ENCODE peak calls at places on chromosomes 2 and 18, in six cellular contexts. I, D, W, H, V and Z are unnamed samples.

GRCh38 chr2:170840717-170841210 is 24.1 kb downstream of the GAD1 start:
- DNase-seq in I (no peak), D (no peak), W (no peak), H (no peak), V (no peak), Z (no peak)

GRCh38 chr2:118097657-118098056 is 9.4 kb downstream of the INSIG2 start:
- DNase-seq in I (no peak), D (no peak), W (no peak), H (no peak), V (no peak), Z (no peak)

GRCh38 chr2:41847744-41848441 is 199.9 kb upstream of the PKDCC start:
- DNase-seq in I (peak; percentile 32), D (no peak), W (no peak), H (peak; percentile 42), V (peak; percentile 70), Z (no peak)

GRCh38 chr2:22748909-22749308 is 636.1 kb upstream of the KLHL29 start:
- DNase-seq in I (no peak), D (no peak), W (no peak), H (no peak), V (no peak), Z (no peak)

GRCh38 chr2:147689510-147689909 is 155.3 kb upstream of the ACVR2A start:
- DNase-seq in I (no peak), D (no peak), W (no peak), H (no peak), V (no peak), Z (no peak)

GRCh38 chr2:73085691-73086090 is 14.2 kb upstream of the SFXN5 start:
- DNase-seq in I (peak; percentile 81), D (peak; percentile 73), W (peak; percentile 81), H (peak; percentile 88), V (peak; percentile 81), Z (peak; percentile 92)

GRCh38 chr2:46815121-46815802 is 100.3 kb downstream of the MCFD2 start:
- DNase-seq in I (no peak), D (no peak), W (no peak), H (peak; percentile 45), V (peak; percentile 19), Z (no peak)

GRCh38 chr2:45293182-45293581 is 283.9 kb upstream of the SIX2 start:
- DNase-seq in I (no peak), D (no peak), W (no peak), H (peak; percentile 59), V (no peak), Z (no peak)

GRCh38 chr2:112493858-112494648 is 12.1 kb downstream of the TTL start:
- DNase-seq in I (no peak), D (no peak), W (no peak), H (peak; percentile 84), V (no peak), Z (no peak)

GRCh38 chr2:12192762-12193161 is 446.3 kb downstream of the LPIN1 start:
- DNase-seq in I (no peak), D (no peak), W (no peak), H (no peak), V (no peak), Z (no peak)

GRCh38 chr2:224930124-224930523 is 112.1 kb downstream of the DOCK10 start:
- DNase-seq in I (no peak), D (no peak), W (no peak), H (no peak), V (no peak), Z (no peak)

GRCh38 chr2:3966470-3966869 is 263.1 kb downstream of the DCDC2C start:
- DNase-seq in I (no peak), D (no peak), W (no peak), H (no peak), V (no peak), Z (no peak)

GRCh38 chr2:235378261-235378660 is 115.6 kb upstream of the AGAP1 start:
- DNase-seq in I (no peak), D (no peak), W (no peak), H (no peak), V (no peak), Z (no peak)

GRCh38 chr18:35456181-35456850 is 41.4 kb downstream of the INO80C start:
- DNase-seq in I (peak; percentile 30), D (no peak), W (no peak), H (peak; percentile 36), V (no peak), Z (no peak)

GRCh38 chr18:57534535-57534934 is 52.0 kb downstream of the FECH start:
- DNase-seq in I (no peak), D (no peak), W (no peak), H (no peak), V (no peak), Z (no peak)

GRCh38 chr2:216909541-216910175 is 49.8 kb upstream of the TNP1 start:
- DNase-seq in I (no peak), D (no peak), W (no peak), H (no peak), V (no peak), Z (no peak)

GRCh38 chr2:101106453-101107181 is 44.6 kb downstream of the TBC1D8 start:
- DNase-seq in I (no peak), D (no peak), W (no peak), H (peak; percentile 31), V (no peak), Z (no peak)

GRCh38 chr2:42457011-42457410 is 36.8 kb downstream of the KCNG3 start:
- DNase-seq in I (no peak), D (no peak), W (no peak), H (no peak), V (no peak), Z (no peak)

GRCh38 chr2:66189598-66189997 is 245.3 kb upstream of the MEIS1 start:
- DNase-seq in I (peak; percentile 23), D (no peak), W (no peak), H (no peak), V (peak; percentile 56), Z (no peak)

GRCh38 chr2:197673606-197674005 is 1.8 kb downstream of the RFTN2 start:
- DNase-seq in I (no peak), D (no peak), W (no peak), H (no peak), V (no peak), Z (no peak)

GRCh38 chr2:58030789-58031188 is 15.8 kb upstream of the VRK2 start:
- DNase-seq in I (no peak), D (no peak), W (no peak), H (peak; percentile 17), V (no peak), Z (no peak)

GRCh38 chr18:31572368-31572767 is 19.3 kb upstream of the TTR start:
- DNase-seq in I (no peak), D (no peak), W (no peak), H (no peak), V (no peak), Z (no peak)

GRCh38 chr18:45250479-45250878 is 364.8 kb upstream of the SLC14A2 start:
- DNase-seq in I (no peak), D (no peak), W (no peak), H (no peak), V (no peak), Z (no peak)

GRCh38 chr2:219592721-219593120 is 4.9 kb upstream of the STK11IP start:
- DNase-seq in I (no peak), D (no peak), W (no peak), H (peak; percentile 70), V (no peak), Z (no peak)

GRCh38 chr2:159939946-159940345 is 122.5 kb downstream of the PLA2R1 start:
- DNase-seq in I (no peak), D (no peak), W (no peak), H (peak; percentile 41), V (no peak), Z (no peak)
- TF ChIP-seq CTCF in I (no peak), D (no peak), W (peak; percentile 48), H (peak; percentile 44), V (no peak), Z (peak; percentile 18)

GRCh38 chr2:105890856-105891255 is 146.1 kb downstream of the NCK2 start:
- DNase-seq in I (no peak), D (no peak), W (no peak), H (no peak), V (no peak), Z (no peak)

GRCh38 chr2:105896765-105897163 is 152.1 kb downstream of the NCK2 start:
- DNase-seq in I (no peak), D (no peak), W (no peak), H (no peak), V (no peak), Z (no peak)

GRCh38 chr2:105893011-105893995 is 148.6 kb downstream of the NCK2 start:
- DNase-seq in I (no peak), D (no peak), W (no peak), H (peak; percentile 74), V (no peak), Z (no peak)

GRCh38 chr2:105895995-105896764 is 151.5 kb downstream of the NCK2 start:
- DNase-seq in I (no peak), D (no peak), W (no peak), H (no peak), V (no peak), Z (no peak)

GRCh38 chr2:105894327-105894944 is 149.7 kb downstream of the NCK2 start:
- DNase-seq in I (no peak), D (no peak), W (no peak), H (no peak), V (no peak), Z (no peak)
- TF ChIP-seq CTCF in I (no peak), D (no peak), W (no peak), H (no peak), V (no peak), Z (no peak)

DNA sequence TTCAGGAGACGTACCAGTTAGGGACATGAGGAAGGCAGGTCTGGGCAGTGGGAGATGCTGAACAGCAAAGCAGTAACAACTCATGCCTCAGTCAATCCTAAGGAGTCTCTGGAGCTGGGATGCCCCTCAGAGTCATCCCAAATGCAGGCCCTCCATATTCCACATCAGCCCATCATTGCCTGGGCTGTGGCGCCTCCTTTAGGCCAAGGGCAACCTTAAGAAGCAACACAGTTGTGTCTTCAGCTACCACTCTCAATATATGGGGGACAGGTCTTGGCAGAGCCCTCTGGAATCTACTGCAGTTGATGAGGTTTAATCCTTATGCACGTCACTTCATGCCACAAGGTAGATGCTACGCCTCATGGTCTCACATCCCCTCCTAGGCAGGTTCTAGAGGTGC is 682.0 kb upstream of the RAB6C start:
- DNase-seq in I (no peak), D (no peak), W (peak; percentile 6), H (no peak), V (no peak), Z (no peak)
- TF ChIP-seq CTCF in I (no peak), D (no peak), W (peak; percentile 34), H (no peak), V (no peak), Z (no peak)

GRCh38 chr2:176852667-176853066 is 359.9 kb upstream of the HNRNPA3 start:
- DNase-seq in I (no peak), D (no peak), W (no peak), H (no peak), V (no peak), Z (no peak)
- TF ChIP-seq CTCF in I (no peak), D (no peak), W (no peak), H (no peak), V (no peak), Z (no peak)

GRCh38 chr2:155266579-155266978 is 568.1 kb downstream of the KCNJ3 start:
- DNase-seq in I (no peak), D (no peak), W (no peak), H (no peak), V (no peak), Z (no peak)
- TF ChIP-seq CTCF in I (no peak), D (no peak), W (peak; percentile 24), H (no peak), V (no peak), Z (no peak)

GRCh38 chr2:214297424-214297823 is 113.4 kb upstream of the VWC2L start:
- DNase-seq in I (no peak), D (no peak), W (no peak), H (no peak), V (no peak), Z (no peak)
- TF ChIP-seq CTCF in I (no peak), D (no peak), W (no peak), H (no peak), V (no peak), Z (no peak)